ENCODE peak calls at places on chromosomes 11 and 22, in eight cellular contexts. T, I, Q, A, N, M, R and P are unnamed samples.

GRCh38 chr11:22479986-22480740 is 142.0 kb downstream of the SLC17A6 start:
- DNase-seq in N (no peak), A (peak), M (no peak), I (no peak), T (peak), R (peak), Q (no peak), P (no peak)

GRCh38 chr11:66889974-66890373 is 33.1 kb downstream of the LRFN4 start:
- DNase-seq in M (no peak), A (no peak), R (peak), Q (no peak), T (no peak), I (no peak), N (no peak), P (no peak)

GRCh38 chr22:36928826-36929535 is 15.6 kb downstream of the CSF2RB start:
- DNase-seq in N (no peak), R (no peak), M (no peak), I (no peak), A (no peak), T (no peak), Q (no peak), P (no peak)

GRCh38 chr11:35166369-35167360 is 27.7 kb downstream of the CD44 start:
- DNase-seq in I (peak), R (peak), M (no peak), A (peak), Q (peak), T (peak), N (no peak), P (no peak)

GRCh38 chr22:21026783-21027692 is 5.3 kb downstream of the SLC7A4 start:
- DNase-seq in M (no peak), N (no peak), R (peak), Q (no peak), A (peak), I (no peak), T (peak), P (no peak)

GRCh38 chr11:2813141-2813908 is 72.2 kb downstream of the CDKN1C start:
- DNase-seq in M (no peak), Q (peak), T (peak), A (no peak), R (no peak), I (peak), N (no peak), P (peak)

GRCh38 chr11:69342588-69343330 is 48.8 kb downstream of the MYEOV start:
- DNase-seq in A (no peak), N (no peak), R (no peak), I (no peak), Q (no peak), M (no peak), T (no peak), P (no peak)

GRCh38 chr11:37108436-37109204 is 510.6 kb upstream of the RAG2 start:
- DNase-seq in Q (no peak), T (peak), N (no peak), I (no peak), A (no peak), M (no peak), R (no peak), P (no peak)

GRCh38 chr11:99370557-99371200 is 349.9 kb downstream of the CNTN5 start:
- DNase-seq in T (peak), Q (no peak), A (peak), N (peak), M (peak), I (no peak), R (peak), P (no peak)

GRCh38 chr11:17185938-17186337 is 21.8 kb downstream of the PIK3C2A start:
- DNase-seq in A (no peak), M (no peak), I (no peak), Q (no peak), T (no peak), N (no peak), R (no peak), P (no peak)

GRCh38 chr22:48981671-48982070 is 846.0 kb downstream of the BRD1 start:
- DNase-seq in T (no peak), A (no peak), M (no peak), N (no peak), I (no peak), Q (no peak), R (no peak), P (no peak)

GRCh38 chr11:69320756-69321741 is 27.1 kb downstream of the MYEOV start:
- DNase-seq in M (no peak), T (no peak), Q (no peak), I (no peak), R (no peak), N (no peak), A (peak), P (no peak)

GRCh38 chr11:396511-396947 is 2.5 kb downstream of the PKP3 start:
- DNase-seq in N (no peak), M (no peak), I (no peak), R (no peak), T (peak), A (peak), Q (peak), P (no peak)

GRCh38 chr11:61429346-61429690 is 457 bp downstream of the CPSF7 start:
- DNase-seq in I (peak), A (peak), Q (peak), R (peak), N (no peak), M (peak), T (peak), P (peak)

GRCh38 chr11:113805640-113806039 is 26.0 kb downstream of the CLDN25 start:
- DNase-seq in M (no peak), T (peak), A (no peak), Q (no peak), R (no peak), N (no peak), I (no peak), P (no peak)

GRCh38 chr11:17578296-17578695 is 31.2 kb downstream of the OTOG start:
- DNase-seq in I (no peak), M (no peak), Q (no peak), N (no peak), R (no peak), T (no peak), A (no peak), P (no peak)